ENCODE peak calls at places on chromosomes 4 and X, in ten cellular contexts. L is stomach, Z is endodermal cell, Q is mucosa of descending colon, W is neuronal stem cell, R is HepG2, G is colonic mucosa, B is upper lobe of left lung, K is IMR-90, Y is BE2C. X is an unnamed sample. For H3K4me1, the result is how much of the 10 kb centered on the place peaks cover.

GRCh38 chrX:44731160-44731559 is 112.7 kb upstream of the DUSP21 start:
- DNase-seq in L (no peak), Z (no peak), Q (no peak), W (no peak), R (no peak), G (no peak), B (no peak), K (peak), Y (no peak), X (no peak)

GRCh38 chr4:174521800-174522182 is 497 bp downstream of the HPGD start:
- DNase-seq in L (peak), Z (peak), Q (peak), W (peak), R (no peak), G (peak), B (peak), K (no peak), Y (no peak), X (no peak)

GRCh38 chrX:129823115-129823514 is 20.6 kb downstream of the ZDHHC9 start:
- DNase-seq in L (peak), Z (peak), Q (peak), W (no peak), R (no peak), G (peak), B (no peak), K (peak), Y (peak), X (no peak)

GRCh38 chrX:17917945-17918577 is 57.0 kb upstream of the RAI2 start:
- DNase-seq in L (no peak), Z (no peak), Q (no peak), W (no peak), R (no peak), G (no peak), B (no peak), K (no peak), Y (no peak), X (no peak)

GRCh38 chrX:46179748-46180147 is 365.5 kb downstream of the ZNF674 start:
- DNase-seq in L (no peak), Z (no peak), Q (no peak), W (no peak), R (no peak), G (no peak), B (no peak), K (no peak), Y (no peak), X (no peak)

GRCh38 chrX:129493643-129494042 is 29.6 kb downstream of the SMARCA1 start:
- DNase-seq in L (no peak), Z (no peak), Q (no peak), W (no peak), R (no peak), G (no peak), B (no peak), K (peak), Y (no peak), X (no peak)

GRCh38 chrX:31213941-31214340 is 142.1 kb upstream of the FTHL17 start:
- DNase-seq in L (no peak), Z (peak), Q (peak), W (no peak), R (no peak), G (no peak), B (no peak), K (peak), Y (peak), X (no peak)

GRCh38 chrX:33726281-33727160 is 405.6 kb downstream of the FAM47A start:
- DNase-seq in L (no peak), Z (peak), Q (no peak), W (no peak), R (no peak), G (no peak), B (peak), K (no peak), Y (no peak), X (peak)

GRCh38 chr4:128782875-128783614 is 26.5 kb upstream of the JADE1 start:
- DNase-seq in L (no peak), Z (no peak), Q (no peak), W (no peak), R (no peak), G (no peak), B (no peak), K (peak), Y (no peak), X (no peak)

GRCh38 chrX:53445977-53446376 is 11.8 kb upstream of the HSD17B10 start:
- DNase-seq in L (peak), Z (peak), Q (peak), W (no peak), R (peak), G (peak), B (no peak), K (peak), Y (peak), X (peak)

DNA sequence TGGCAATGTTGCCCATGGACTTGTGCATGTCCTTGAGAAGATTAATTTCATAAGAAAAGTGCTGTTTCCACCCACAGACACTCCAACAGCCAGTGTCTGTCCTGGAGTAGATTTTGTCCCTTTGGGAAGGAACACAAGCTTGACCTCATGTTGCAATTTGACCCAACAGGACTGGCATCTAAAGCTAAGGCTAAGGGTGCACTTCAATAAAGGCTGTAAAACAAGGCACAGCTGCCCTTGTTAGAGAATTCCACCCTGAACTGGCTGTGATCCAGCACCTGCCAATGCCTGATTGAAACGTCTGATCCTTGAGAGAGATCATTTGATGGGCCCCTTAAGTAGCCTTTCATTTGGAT is 56.3 kb downstream of the CD99L2 start:
- DNase-seq in L (no peak), Z (no peak), Q (peak), W (no peak), R (no peak), G (no peak), B (no peak), K (no peak), Y (no peak), X (no peak)
- H3K4me1 ChIP-seq in L (under half), Z (under half), Q (under half), W (under half), R (under half), G (under half), B (under half), K (under half), Y (under half), X (under half)

GRCh38 chrX:71540801-71541545 is 8.1 kb downstream of the OGT start:
- DNase-seq in L (no peak), Z (no peak), Q (no peak), W (no peak), R (no peak), G (no peak), B (no peak), K (no peak), Y (no peak), X (no peak)
- H3K4me1 ChIP-seq in L (half or more), Z (under half), Q (under half), W (under half), R (under half), G (under half), B (under half), K (under half), Y (under half), X (under half)

DNA sequence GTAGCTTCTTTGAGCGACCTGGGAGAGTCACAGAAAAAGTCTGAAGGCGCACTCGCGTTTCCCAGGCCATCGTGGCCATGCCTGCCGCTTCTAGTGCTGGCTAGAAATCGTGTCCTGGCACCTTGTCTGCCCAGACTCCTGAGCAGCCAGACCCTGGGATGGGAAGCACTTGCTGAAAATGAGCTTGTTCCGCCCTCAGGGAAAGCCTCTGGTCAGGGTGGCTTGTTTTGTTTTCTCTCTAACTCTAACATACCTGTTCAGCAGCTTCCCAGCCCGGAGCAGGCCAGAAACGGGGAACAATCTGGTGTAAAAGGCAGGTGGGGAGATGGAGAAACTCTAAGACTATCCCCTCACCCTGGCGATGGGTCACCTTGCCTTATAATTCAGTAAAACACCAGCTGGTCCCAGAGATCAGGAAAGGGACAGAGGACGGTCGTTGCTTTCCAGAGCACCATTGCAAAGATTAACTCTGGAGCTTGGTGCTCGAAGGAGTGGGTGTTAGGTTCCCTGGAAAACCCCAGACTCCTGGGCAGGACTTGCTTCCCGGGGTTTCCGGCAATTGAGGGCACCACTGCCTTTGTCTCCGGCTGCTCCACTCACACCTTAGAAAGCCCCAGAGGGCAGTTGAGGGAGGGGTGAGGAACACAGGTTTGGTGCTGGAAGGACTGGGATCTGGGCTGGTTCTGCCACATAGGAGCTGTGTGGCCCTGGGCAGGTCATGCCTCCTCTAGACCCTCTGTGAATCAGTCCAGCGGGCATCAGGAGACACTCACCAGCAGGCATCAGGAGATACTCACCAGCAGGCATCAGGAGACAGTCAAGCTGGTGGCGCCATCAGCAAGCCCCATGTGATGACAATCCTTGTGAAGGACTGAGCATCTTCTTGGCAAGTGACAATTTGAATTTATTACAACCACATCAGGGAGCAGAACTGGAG is 4.5 kb upstream of the SH3TC1 start:
- DNase-seq in L (no peak), Z (no peak), Q (no peak), W (no peak), R (no peak), G (no peak), B (no peak), K (no peak), Y (no peak), X (no peak)
- H3K4me1 ChIP-seq in L (half or more), Z (under half), Q (under half), W (under half), R (half or more), G (under half), B (half or more), K (under half), Y (under half), X (under half)

GRCh38 chr4:77877771-77878170 is 15.1 kb downstream of the MRPL1 start:
- DNase-seq in L (no peak), Z (peak), Q (no peak), W (no peak), R (no peak), G (no peak), B (no peak), K (no peak), Y (no peak), X (no peak)

GRCh38 chr4:77877167-77877566 is 14.5 kb downstream of the MRPL1 start:
- DNase-seq in L (no peak), Z (no peak), Q (no peak), W (no peak), R (no peak), G (no peak), B (no peak), K (no peak), Y (no peak), X (no peak)

GRCh38 chr4:77878176-77878575 is 15.5 kb downstream of the MRPL1 start:
- DNase-seq in L (no peak), Z (no peak), Q (no peak), W (no peak), R (no peak), G (no peak), B (no peak), K (no peak), Y (no peak), X (no peak)

DNA sequence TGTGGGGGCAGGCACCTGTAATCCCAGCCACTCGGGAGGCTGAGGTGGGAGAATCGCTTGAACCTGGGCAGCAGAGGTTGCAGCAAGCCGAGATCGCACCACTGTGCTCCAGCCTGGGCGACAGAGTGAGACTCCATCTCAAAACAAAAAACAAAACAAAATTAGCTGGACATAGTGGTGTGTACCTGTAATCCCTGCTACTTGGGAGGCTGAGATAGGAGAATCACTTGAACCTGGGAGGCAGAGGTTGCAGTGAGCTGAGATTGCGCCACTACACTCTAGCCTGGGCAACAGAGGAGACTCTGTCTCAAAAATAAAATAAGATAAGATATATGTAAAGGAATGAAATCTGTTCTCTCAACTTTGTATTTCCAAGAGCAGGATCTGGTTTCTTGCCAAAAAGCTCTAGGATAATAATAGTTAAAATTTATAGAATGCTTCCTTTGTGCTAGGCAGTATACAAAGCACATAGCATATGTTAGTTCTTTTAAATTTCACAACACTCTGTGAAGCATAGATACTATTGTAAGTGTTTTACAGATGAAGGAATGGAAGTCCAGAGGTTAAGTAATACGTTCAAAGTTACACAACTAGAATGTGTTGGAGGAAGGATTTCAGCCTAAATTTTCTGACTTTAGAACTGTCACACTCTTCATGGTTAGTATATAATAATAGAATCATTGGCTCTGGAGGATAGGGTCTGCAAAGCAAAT is 10.2 kb downstream of the MRPL1 start:
- DNase-seq in L (no peak), Z (no peak), Q (no peak), W (no peak), R (peak), G (no peak), B (no peak), K (no peak), Y (no peak), X (no peak)
- H3K4me1 ChIP-seq in L (under half), Z (under half), Q (under half), W (under half), R (half or more), G (under half), B (under half), K (under half), Y (under half), X (under half)

DNA sequence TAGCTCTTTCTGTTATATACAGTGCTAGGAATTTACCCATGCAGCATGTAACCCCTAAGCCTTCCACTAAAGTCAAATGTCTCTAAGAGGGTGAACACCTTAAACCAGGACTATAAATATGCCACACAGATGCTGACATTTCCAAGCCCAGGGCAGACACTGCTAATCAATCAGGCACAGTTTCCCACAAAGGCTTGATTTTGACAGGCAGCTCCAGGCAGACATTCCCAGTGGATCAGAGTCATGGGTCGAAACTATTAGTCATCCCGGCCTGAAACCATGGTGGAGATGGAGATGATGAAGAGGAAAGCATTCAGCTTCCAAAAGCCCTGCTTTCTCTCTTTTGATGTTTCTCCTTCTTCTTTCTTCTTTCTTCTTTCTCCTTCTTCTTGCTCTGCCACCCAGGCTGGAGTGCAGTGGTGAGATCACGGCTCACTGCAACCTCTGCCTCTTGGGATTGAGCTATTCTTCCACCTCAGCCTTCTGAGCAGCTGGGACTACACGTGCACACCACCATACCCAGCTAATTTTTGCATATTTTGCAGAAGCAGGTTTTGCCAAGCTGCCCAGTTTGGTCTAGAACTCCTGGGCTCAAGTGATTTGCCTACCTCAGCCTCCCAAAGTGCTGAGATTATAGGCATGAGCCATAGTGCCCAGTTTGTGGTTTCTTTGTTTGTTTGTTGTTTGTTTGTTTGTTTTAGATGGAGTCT is 21.0 kb upstream of the SORCS2 start:
- DNase-seq in L (no peak), Z (no peak), Q (no peak), W (no peak), R (no peak), G (no peak), B (no peak), K (no peak), Y (no peak), X (peak)
- H3K4me1 ChIP-seq in L (under half), Z (under half), Q (under half), W (under half), R (under half), G (under half), B (under half), K (under half), Y (under half), X (under half)

DNA sequence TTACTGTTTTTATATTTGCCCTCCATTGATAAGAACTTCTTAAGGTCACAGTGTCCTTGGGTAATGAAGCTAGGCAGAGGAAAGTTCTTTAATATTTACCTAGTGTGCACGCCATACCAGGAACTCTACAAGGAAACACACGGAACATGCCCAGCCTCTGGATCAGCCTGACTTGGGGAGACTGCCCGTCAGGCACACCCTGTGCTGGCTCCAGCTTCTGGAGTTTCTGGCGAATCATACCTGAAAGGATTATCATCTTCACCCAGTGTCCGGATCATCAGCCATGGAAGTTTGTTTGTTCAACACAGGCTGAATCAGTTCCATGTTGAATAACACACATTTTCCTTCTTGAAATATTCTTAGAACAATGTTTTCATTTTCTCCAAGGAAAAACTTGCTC is 176.6 kb downstream of the SHROOM3 start:
- DNase-seq in L (peak), Z (no peak), Q (peak), W (no peak), R (no peak), G (peak), B (no peak), K (peak), Y (no peak), X (peak)
- H3K4me1 ChIP-seq in L (half or more), Z (under half), Q (half or more), W (under half), R (under half), G (under half), B (under half), K (under half), Y (under half), X (under half)

GRCh38 chr4:140085924-140086323 is 68.1 kb downstream of the MAML3 start:
- DNase-seq in L (no peak), Z (no peak), Q (no peak), W (no peak), R (no peak), G (no peak), B (no peak), K (no peak), Y (no peak), X (no peak)
- H3K4me1 ChIP-seq in L (under half), Z (under half), Q (under half), W (under half), R (under half), G (under half), B (under half), K (under half), Y (under half), X (under half)

X was measured in pancreas.